ENCODE peak calls at places on chromosomes 7 and 10, in nine cellular contexts. Y is dorsolateral prefrontal cortex, B is spleen, T is GM23248, L is tibial nerve, J is heart left ventricle, X is IMR-90, D is OCI-LY7, G is tibial artery. M is an unnamed sample.

GRCh38 chr7:74475987-74476350 is 22.3 kb downstream of the GTF2IRD1 start:
- DNase-seq in J (no peak), Y (no peak), D (no peak), T (peak), G (no peak), B (no peak), L (no peak), X (no peak), M (no peak)

GRCh38 chr7:151167197-151167911 is at the start of gene GBX1:
- DNase-seq in L (no peak), B (no peak), X (no peak), Y (no peak), J (no peak), T (peak), D (no peak), G (no peak), M (no peak)

GRCh38 chr10:86943316-86944030 is 13.9 kb downstream of the MMRN2 start:
- DNase-seq in Y (no peak), X (no peak), D (no peak), J (no peak), L (no peak), B (no peak), G (peak), T (no peak), M (no peak)

GRCh38 chr10:93435621-93436385 is 46.3 kb downstream of the MYOF start:
- DNase-seq in L (no peak), Y (no peak), X (peak), G (no peak), J (no peak), D (no peak), T (peak), B (no peak), M (no peak)

GRCh38 chr10:1571587-1572237 is 165.6 kb downstream of the ADARB2 start:
- DNase-seq in Y (no peak), B (no peak), G (no peak), D (no peak), X (no peak), T (no peak), J (no peak), L (no peak), M (no peak)

GRCh38 chr10:15847481-15847880 is 12.8 kb downstream of the MINDY3 start:
- DNase-seq in X (no peak), G (no peak), L (no peak), J (no peak), B (no peak), D (no peak), Y (no peak), T (no peak), M (no peak)

GRCh38 chr7:155619634-155620271 is 24.7 kb upstream of the RBM33 start:
- DNase-seq in B (no peak), G (no peak), L (no peak), J (no peak), T (no peak), X (no peak), Y (no peak), D (no peak), M (no peak)

GRCh38 chr7:2607913-2608899 is 23.6 kb upstream of the TTYH3 start:
- DNase-seq in X (no peak), B (no peak), T (no peak), J (no peak), L (no peak), Y (no peak), D (no peak), G (no peak), M (no peak)

GRCh38 chr7:66522518-66522917 is 106.2 kb upstream of the KCTD7 start:
- DNase-seq in B (peak), L (no peak), T (peak), D (peak), Y (no peak), X (no peak), J (no peak), G (no peak), M (no peak)

DNA sequence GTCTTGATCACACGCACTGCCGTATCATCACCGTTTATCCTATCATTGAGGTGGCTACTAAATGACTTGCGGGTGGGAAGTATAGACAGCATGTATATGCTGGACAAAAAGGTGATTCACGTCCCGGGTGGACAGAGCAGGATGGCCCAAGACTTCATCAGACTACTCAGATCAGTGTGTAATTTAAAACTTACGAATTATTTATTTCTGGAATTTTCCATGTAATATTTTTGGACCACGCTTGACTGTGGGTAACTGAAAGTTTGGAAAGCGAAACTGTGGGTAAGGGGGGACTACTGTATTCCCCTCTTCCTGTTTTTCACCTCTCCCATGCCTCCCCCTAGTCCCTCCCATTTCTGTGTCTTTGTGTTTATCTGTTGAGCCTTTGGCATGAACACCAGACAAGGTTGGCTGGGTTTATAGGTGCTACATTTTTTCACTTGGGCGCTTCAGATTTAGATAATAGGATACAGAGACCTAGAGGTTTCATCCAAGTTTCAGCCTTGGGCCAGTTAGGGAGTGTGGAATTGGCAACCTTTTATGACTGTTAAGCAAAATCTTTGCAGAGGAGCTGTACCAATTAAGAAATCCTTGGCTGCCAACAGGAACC is 55.8 kb downstream of the RBM20 start:
- DNase-seq in T (no peak), Y (no peak), J (no peak), G (no peak), D (no peak), X (no peak), L (no peak), B (no peak), M (no peak)
- H3K27ac ChIP-seq in T (no peak), Y (no peak), J (peak), G (no peak), D (no peak), X (no peak), L (no peak), B (no peak), M (no peak)

DNA sequence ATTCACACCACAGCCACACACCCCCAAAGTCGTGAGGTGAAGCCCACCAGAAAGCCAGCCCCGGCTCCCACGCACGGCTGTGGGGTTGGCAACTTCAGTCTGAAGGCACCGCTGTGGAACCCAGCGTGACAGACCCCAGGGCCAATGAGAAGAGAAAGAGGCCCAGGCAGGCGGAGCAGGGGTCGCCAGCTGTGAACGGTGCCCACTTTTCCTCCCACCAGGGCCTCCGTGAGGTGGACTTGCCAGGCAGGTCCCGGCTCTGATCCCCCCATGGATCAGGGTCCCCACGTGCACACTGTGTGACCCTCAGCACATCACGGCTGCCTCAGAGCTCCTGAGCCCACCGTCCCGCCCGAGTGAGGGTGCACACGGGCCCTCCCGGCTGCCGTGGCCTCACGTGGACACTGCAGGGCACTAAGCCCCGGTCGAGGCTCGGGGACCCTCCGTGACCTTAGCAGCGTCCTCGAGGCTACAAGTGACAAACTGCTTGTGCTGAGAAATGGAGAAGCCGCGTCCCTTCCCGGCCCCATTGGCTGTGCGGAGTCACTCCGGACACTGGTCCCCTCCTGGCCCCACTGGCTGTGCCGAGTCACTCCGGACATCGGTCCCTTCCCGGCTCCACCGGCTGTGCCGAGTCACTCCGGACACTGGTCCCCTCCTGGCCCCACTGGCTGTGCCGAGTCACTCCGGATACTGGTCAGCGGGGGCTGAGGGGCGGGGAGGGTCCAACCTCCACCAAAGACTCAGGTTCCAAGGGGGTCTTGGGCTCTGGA is 72.4 kb upstream of the PDGFA start:
- DNase-seq in G (no peak), J (no peak), B (no peak), Y (no peak), X (no peak), T (no peak), D (no peak), L (no peak), M (no peak)
- H3K27ac ChIP-seq in G (peak), J (no peak), B (no peak), Y (no peak), X (no peak), T (no peak), D (no peak), L (no peak), M (no peak)

GRCh38 chr10:72315054-72315453 is 39.7 kb downstream of the DNAJB12 start:
- DNase-seq in T (no peak), J (no peak), L (no peak), X (no peak), Y (no peak), B (peak), D (no peak), G (no peak), M (no peak)
- H3K27ac ChIP-seq in T (peak), J (peak), L (peak), X (no peak), Y (peak), B (peak), D (no peak), G (peak), M (peak)

GRCh38 chr7:122885583-122886356 is 490 bp downstream of the CADPS2 start:
- DNase-seq in T (peak), J (peak), X (no peak), D (no peak), B (peak), G (peak), Y (peak), L (no peak), M (peak)

GRCh38 chr7:122886357-122887081 is at the start of gene CADPS2:
- DNase-seq in B (peak), D (no peak), J (peak), T (peak), X (peak), Y (peak), G (peak), L (peak), M (peak)

GRCh38 chr7:122883049-122883670 is 3.1 kb downstream of the CADPS2 start:
- DNase-seq in Y (no peak), J (no peak), B (no peak), G (no peak), X (no peak), L (no peak), T (no peak), D (no peak), M (no peak)

GRCh38 chr7:122881324-122881723 is 4.9 kb downstream of the CADPS2 start:
- DNase-seq in L (no peak), Y (no peak), X (no peak), J (no peak), B (no peak), T (no peak), D (no peak), G (no peak), M (no peak)

DNA sequence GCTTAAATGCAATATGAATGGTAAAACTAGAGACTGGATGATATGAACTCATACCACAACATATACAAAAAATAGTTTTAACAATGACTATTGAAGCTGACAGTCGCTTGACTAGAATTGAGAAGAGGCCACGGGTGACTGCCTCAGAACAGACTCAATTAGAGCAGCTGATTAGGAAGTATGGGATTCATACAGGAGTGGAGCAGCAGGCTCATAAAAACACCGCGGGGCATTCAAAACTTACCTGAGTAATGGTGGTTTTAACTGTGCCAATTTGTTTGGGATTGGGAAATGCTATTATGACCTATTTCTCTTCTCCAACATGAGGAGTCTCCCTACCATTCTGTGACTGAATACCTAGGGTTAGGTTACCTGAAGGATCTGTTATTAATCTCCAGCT is 2.1 kb downstream of the CADPS2 start:
- DNase-seq in J (no peak), L (no peak), G (no peak), D (no peak), B (no peak), Y (no peak), X (no peak), T (no peak), M (no peak)
- H3K27ac ChIP-seq in J (no peak), L (no peak), G (no peak), D (no peak), B (no peak), Y (no peak), X (no peak), T (no peak), M (no peak)

DNA sequence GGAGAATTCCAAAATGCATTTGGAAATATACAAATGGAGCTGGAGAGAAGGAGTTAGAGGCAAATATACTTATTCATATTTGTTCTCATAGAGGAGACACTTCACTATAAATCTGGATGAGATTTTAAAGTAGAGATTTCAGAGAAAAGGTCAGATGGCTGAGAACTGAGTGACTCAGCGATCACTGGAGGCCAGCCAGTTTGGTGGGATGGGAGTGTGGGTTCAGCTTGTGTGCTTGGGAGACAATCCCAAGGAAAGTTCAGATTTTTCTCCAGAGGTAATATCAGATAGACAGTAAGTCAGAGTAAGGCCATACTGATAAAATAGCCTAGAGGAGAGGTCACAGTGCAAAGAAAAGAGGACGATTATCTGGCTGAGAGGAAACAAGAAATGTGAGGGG is 66.9 kb downstream of the MDFIC start:
- DNase-seq in G (peak), Y (no peak), J (peak), T (peak), D (no peak), X (peak), L (no peak), B (no peak), M (no peak)
- H3K27ac ChIP-seq in G (no peak), Y (no peak), J (peak), T (peak), D (no peak), X (no peak), L (peak), B (peak), M (no peak)